ENCODE peak calls at places on chromosomes 1 and 21, in four cellular contexts. L, P, Q and K are unnamed samples.

GRCh38 chr1:156938813-156939212 is 18.4 kb downstream of the LRRC71 start:
- DNase-seq in L (no peak), P (no peak), Q (no peak), K (no peak)

GRCh38 chr1:6884652-6885153 is 99.4 kb downstream of the CAMTA1 start:
- DNase-seq in L (no peak), P (no peak), Q (no peak), K (no peak)

GRCh38 chr21:45306832-45307571 is 19.3 kb upstream of the POFUT2 start:
- DNase-seq in L (no peak), P (no peak), Q (no peak), K (no peak)

GRCh38 chr1:170663441-170664282 is at the start of gene PRRX1:
- DNase-seq in L (no peak), P (no peak), Q (no peak), K (no peak)

GRCh38 chr1:43978551-43979260 is at the start of gene B4GALT2:
- DNase-seq in L (peak; percentile 97), P (no peak), Q (peak; percentile 45), K (no peak)

GRCh38 chr21:39183272-39184049 is at the start of gene PSMG1:
- DNase-seq in L (peak; percentile 29), P (peak; percentile 95), Q (peak; percentile 97), K (peak; percentile 84)

GRCh38 chr1:93979718-93980319 is 70.6 kb upstream of the GCLM start:
- DNase-seq in L (no peak), P (no peak), Q (peak; percentile 33), K (peak; percentile 67)

GRCh38 chr1:220093361-220094015 is 444 bp upstream of the IARS2 start:
- DNase-seq in L (no peak), P (no peak), Q (no peak), K (no peak)

GRCh38 chr1:180560200-180560867 is 1.6 kb downstream of the OVAAL start:
- DNase-seq in L (no peak), P (no peak), Q (no peak), K (no peak)

GRCh38 chr1:192545781-192546521 is 29.6 kb upstream of the RGS1 start:
- DNase-seq in L (no peak), P (no peak), Q (no peak), K (no peak)

GRCh38 chr21:24895885-24896734 is 711.2 kb downstream of the MRPL39 start:
- DNase-seq in L (no peak), P (no peak), Q (no peak), K (no peak)

GRCh38 chr1:198176179-198176578 is 19.4 kb downstream of the NEK7 start:
- DNase-seq in L (no peak), P (no peak), Q (no peak), K (no peak)

GRCh38 chr1:168907053-168907452 is 178.0 kb upstream of the DPT start:
- DNase-seq in L (no peak), P (no peak), Q (peak; percentile 83), K (no peak)

GRCh38 chr1:6397844-6398243 is 4.3 kb upstream of the ACOT7 start:
- DNase-seq in L (no peak), P (no peak), Q (no peak), K (no peak)

GRCh38 chr21:16194851-16195251 is 465.1 kb downstream of the USP25 start:
- DNase-seq in L (no peak), P (no peak), Q (peak; percentile 23), K (no peak)

GRCh38 chr1:211236633-211237321 is 22.4 kb upstream of the RCOR3 start:
- DNase-seq in L (no peak), P (no peak), Q (peak; percentile 39), K (no peak)

GRCh38 chr1:6889875-6890480 is 104.7 kb downstream of the CAMTA1 start:
- DNase-seq in L (no peak), P (peak; percentile 53), Q (peak; percentile 68), K (no peak)

GRCh38 chr21:46096596-46096981 is 1.3 kb upstream of the COL6A2 start:
- DNase-seq in L (no peak), P (peak; percentile 46), Q (no peak), K (no peak)

GRCh38 chr1:53890522-53890941 is 935 bp upstream of the YIPF1 start:
- DNase-seq in L (no peak), P (no peak), Q (peak; percentile 80), K (no peak)

GRCh38 chr21:21200103-21200938 is 202.1 kb downstream of the NCAM2 start:
- DNase-seq in L (no peak), P (no peak), Q (peak; percentile 58), K (peak; percentile 91)

GRCh38 chr1:156140879-156141707 is 12.3 kb upstream of the SEMA4A start:
- DNase-seq in L (peak; percentile 70), P (no peak), Q (no peak), K (no peak)

GRCh38 chr1:47844556-47844950 is 152.6 kb downstream of the TRABD2B start:
- DNase-seq in L (no peak), P (no peak), Q (no peak), K (no peak)

GRCh38 chr1:169163059-169163458 is 56.6 kb downstream of the ATP1B1 start:
- DNase-seq in L (no peak), P (no peak), Q (peak; percentile 52), K (no peak)

GRCh38 chr21:44527156-44527982 is 12.6 kb downstream of the KRTAP10-1 start:
- DNase-seq in L (no peak), P (no peak), Q (no peak), K (no peak)

GRCh38 chr1:170586942-170587593 is 55.1 kb downstream of the GORAB start:
- DNase-seq in L (no peak), P (no peak), Q (no peak), K (peak; percentile 89)

GRCh38 chr1:220579317-220579716 is 51.4 kb downstream of the MARK1 start:
- DNase-seq in L (no peak), P (no peak), Q (peak; percentile 93), K (no peak)

GRCh38 chr1:46415514-46415913 is 21.4 kb downstream of the FAAH start:
- DNase-seq in L (no peak), P (no peak), Q (no peak), K (no peak)

GRCh38 chr1:173420330-173420806 is 56.8 kb upstream of the PRDX6 start:
- DNase-seq in L (no peak), P (peak; percentile 61), Q (peak; percentile 78), K (peak; percentile 43)

GRCh38 chr1:162538815-162539431 is 22.6 kb upstream of the UAP1 start:
- DNase-seq in L (no peak), P (no peak), Q (peak; percentile 88), K (peak; percentile 56)

GRCh38 chr21:31731112-31731801 is 661 bp downstream of the SCAF4 start:
- DNase-seq in L (no peak), P (peak; percentile 62), Q (no peak), K (no peak)
- TF ChIP-seq CTCF in L (no peak), P (no peak), Q (no peak), K (peak; percentile 14)

GRCh38 chr1:205026181-205026580 is 16.8 kb upstream of the CNTN2 start:
- DNase-seq in L (peak; percentile 99), P (no peak), Q (no peak), K (no peak)
- TF ChIP-seq CTCF in L (no peak), P (no peak), Q (no peak), K (no peak)

DNA sequence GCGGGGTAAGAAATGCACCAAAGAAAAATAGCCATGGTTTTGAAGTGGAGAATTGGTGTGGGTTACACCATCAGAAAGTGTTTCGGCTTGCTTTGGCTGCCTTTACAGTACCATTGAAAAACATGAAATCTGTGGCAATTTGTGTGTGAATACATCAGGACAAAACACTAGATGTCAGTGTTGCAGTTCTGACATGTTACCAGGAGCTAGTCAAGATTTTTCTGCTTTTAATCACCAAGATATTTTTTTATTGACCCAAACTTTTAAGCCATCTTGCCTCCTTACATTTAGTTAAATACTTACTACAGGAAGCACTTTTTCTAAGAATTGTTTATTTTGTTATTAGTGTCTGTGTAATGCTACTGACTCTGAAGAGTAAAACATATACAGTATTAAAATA is 14.3 kb downstream of the RRP15 start:
- DNase-seq in L (no peak), P (no peak), Q (peak; percentile 60), K (peak; percentile 30)
- TF ChIP-seq CTCF in L (peak; percentile 58), P (no peak), Q (peak; percentile 54), K (peak; percentile 61)

DNA sequence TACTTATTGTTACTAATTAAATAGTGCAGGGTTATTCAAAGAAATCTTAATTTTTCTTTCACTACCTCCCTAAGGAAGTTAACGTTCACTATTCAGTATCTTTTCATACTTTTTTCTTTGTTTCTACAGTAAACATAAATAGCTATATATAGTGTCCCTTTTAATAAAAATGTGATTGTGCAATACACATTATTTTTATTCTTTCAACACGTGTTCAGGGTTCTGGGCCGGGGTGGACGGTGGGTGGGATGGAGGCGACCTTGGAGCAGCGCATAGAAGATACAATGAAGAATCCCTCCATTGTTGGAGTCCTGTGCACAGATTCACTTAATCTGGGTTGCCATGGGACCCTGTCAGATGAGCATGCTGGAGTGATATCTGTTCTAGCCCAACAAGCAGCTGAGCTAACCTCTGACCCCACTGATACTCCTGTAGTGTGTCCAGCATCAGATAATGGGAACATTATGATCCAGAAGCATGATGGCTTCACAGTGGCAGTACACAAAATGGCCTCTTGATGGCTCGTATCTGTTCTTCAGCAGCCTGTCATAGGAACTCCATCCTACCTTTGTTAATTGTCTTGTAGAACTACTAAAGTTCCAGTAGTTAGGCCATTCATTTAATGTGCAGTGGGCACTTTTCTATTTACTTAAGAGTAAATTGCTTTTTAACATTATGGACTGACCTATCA is 155.9 kb upstream of the L1TD1 start:
- DNase-seq in L (no peak), P (no peak), Q (peak; percentile 9), K (no peak)
- TF ChIP-seq CTCF in L (no peak), P (no peak), Q (peak; percentile 25), K (no peak)

GRCh38 chr1:33626801-33627200 is 154.4 kb downstream of the ZSCAN20 start:
- DNase-seq in L (no peak), P (no peak), Q (no peak), K (no peak)

GRCh38 chr1:33624261-33624990 is 152.0 kb downstream of the ZSCAN20 start:
- DNase-seq in L (no peak), P (peak; percentile 21), Q (no peak), K (no peak)

GRCh38 chr1:33623811-33624210 is 151.4 kb downstream of the ZSCAN20 start:
- DNase-seq in L (no peak), P (peak; percentile 39), Q (no peak), K (no peak)

DNA sequence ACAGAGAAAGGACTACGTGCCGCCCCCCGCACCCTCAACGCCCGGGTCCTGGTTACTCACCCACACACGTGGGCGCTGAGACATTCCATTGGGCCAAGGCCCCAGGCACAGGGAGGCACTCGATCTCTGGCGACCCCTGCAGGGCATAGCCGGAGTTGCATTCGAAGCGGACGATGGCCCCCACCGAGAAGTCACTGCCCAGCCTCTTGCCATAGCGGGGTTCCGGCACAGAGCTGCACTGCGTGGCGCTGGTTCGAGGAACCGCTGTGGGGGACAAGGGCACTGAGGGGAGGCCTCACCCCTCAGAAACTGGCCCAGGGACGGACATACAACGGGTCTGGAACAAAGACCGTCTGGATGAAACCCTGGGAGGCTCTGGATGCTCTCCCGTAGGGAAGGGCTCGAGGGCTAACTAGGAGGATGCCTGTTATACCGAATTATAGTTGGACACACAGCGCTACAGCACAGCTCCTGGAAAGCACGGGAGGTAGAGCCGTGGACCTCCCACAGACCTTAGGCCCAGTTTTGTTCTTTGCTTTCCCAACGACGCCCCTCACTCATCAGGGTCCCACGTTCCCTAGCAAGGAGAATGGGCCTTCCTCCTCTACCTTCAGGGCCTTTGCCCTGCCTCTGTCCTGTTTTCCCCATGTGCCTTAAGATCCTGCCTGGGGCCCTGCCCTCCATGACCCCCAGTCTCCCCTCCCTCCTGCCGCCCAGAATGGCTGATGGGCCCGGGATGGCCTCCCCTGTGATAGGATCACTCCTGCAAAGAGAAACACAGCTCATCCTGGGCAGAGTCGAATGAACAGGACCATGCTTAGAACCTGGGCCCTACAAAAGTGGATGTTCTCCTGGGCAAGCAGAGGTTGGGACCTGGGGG is 152.8 kb downstream of the ZSCAN20 start:
- DNase-seq in L (no peak), P (peak; percentile 25), Q (no peak), K (no peak)
- TF ChIP-seq CTCF in L (peak; percentile 28), P (peak; percentile 23), Q (no peak), K (no peak)